ENCODE peak calls at places on chromosome 19, in five cellular contexts. W, R, V, L and K are unnamed samples.
A peak's percentile ranks its signal among the peaks of the same experiment; 100 is the strongest.

GRCh38 chr19:1860133-1860775 is 3.1 kb downstream of the KLF16 start:
- DNase-seq in W (peak; percentile 53), R (peak; percentile 70), V (peak; percentile 48), L (no peak), K (peak; percentile 32)

GRCh38 chr19:16342002-16342715 is 17.5 kb downstream of the KLF2 start:
- DNase-seq in W (peak; percentile 46), R (no peak), V (no peak), L (no peak), K (no peak)

GRCh38 chr19:1882786-1883692 is 2.3 kb downstream of the ABHD17A start:
- DNase-seq in W (no peak), R (no peak), V (no peak), L (no peak), K (no peak)

GRCh38 chr19:21463449-21464105 is 41.8 kb upstream of the ZNF429 start:
- DNase-seq in W (peak; percentile 90), R (peak; percentile 25), V (no peak), L (peak; percentile 81), K (peak; percentile 70)

GRCh38 chr19:19642506-19643157 is 825 bp downstream of the GMIP start:
- DNase-seq in W (peak; percentile 62), R (no peak), V (no peak), L (no peak), K (no peak)

GRCh38 chr19:3653865-3654513 is 27.4 kb upstream of the CACTIN start:
- DNase-seq in W (peak; percentile 46), R (no peak), V (no peak), L (no peak), K (no peak)

GRCh38 chr19:927044-927706 is 1.3 kb downstream of the ARID3A start:
- DNase-seq in W (peak; percentile 54), R (no peak), V (no peak), L (no peak), K (no peak)

GRCh38 chr19:38556521-38557174 is 61.1 kb downstream of the MAP4K1 start:
- DNase-seq in W (peak; percentile 53), R (no peak), V (no peak), L (no peak), K (no peak)

GRCh38 chr19:953501-954271 is 27.9 kb downstream of the ARID3A start:
- DNase-seq in W (no peak), R (no peak), V (no peak), L (no peak), K (no peak)

GRCh38 chr19:53927745-53928144 is 18.7 kb downstream of the CACNG7 start:
- DNase-seq in W (peak; percentile 59), R (peak; percentile 36), V (no peak), L (no peak), K (no peak)

GRCh38 chr19:35119578-35119977 is 4.0 kb downstream of the FXYD3 start:
- DNase-seq in W (no peak), R (no peak), V (no peak), L (no peak), K (no peak)

GRCh38 chr19:29581398-29581797 is 24.7 kb upstream of the POP4 start:
- DNase-seq in W (no peak), R (no peak), V (no peak), L (no peak), K (no peak)

GRCh38 chr19:13281567-13282291 is 131.5 kb downstream of the IER2 start:
- DNase-seq in W (no peak), R (no peak), V (no peak), L (no peak), K (no peak)

GRCh38 chr19:50358483-50359431 is 6.7 kb downstream of the NAPSA start:
- DNase-seq in W (peak; percentile 92), R (peak; percentile 76), V (peak; percentile 67), L (peak; percentile 18), K (no peak)

GRCh38 chr19:8161135-8161646 is 11.8 kb upstream of the FBN3 start:
- DNase-seq in W (peak; percentile 80), R (no peak), V (peak; percentile 92), L (no peak), K (peak; percentile 34)

GRCh38 chr19:31838163-31838798 is 489.0 kb upstream of the TSHZ3 start:
- DNase-seq in W (no peak), R (no peak), V (no peak), L (no peak), K (no peak)